ENCODE peak calls at places on chromosomes 16 and 17, in four cellular contexts. O is IMR-90, Y is mesendoderm, G is H1. Z is an unnamed sample.

GRCh38 chr17:82840431-82840831 is 609 bp upstream of the ZNF750 start:
- DNase-seq in O (no peak), G (no peak), Y (peak; percentile 28), Z (no peak)

GRCh38 chr17:50214986-50215730 is 13.7 kb upstream of the COL1A1 start:
- DNase-seq in O (no peak), Y (no peak), G (no peak), Z (no peak)

GRCh38 chr17:4696432-4696796 is 7.5 kb downstream of the PELP1 start:
- DNase-seq in O (no peak), G (no peak), Y (no peak), Z (no peak)

GRCh38 chr16:7148606-7149005 is 184.0 kb upstream of the RBFOX1 start:
- DNase-seq in O (no peak), G (no peak), Y (peak; percentile 33), Z (no peak)

GRCh38 chr16:77991701-77992100 is 30.6 kb upstream of the CLEC3A start:
- DNase-seq in G (no peak), Y (peak; percentile 33), O (no peak), Z (peak; percentile 77)

GRCh38 chr16:86747761-86748160 is 169.4 kb downstream of the FOXL1 start:
- DNase-seq in Y (no peak), O (no peak), G (no peak), Z (no peak)

GRCh38 chr17:60390881-60391418 is 983 bp downstream of the USP32 start:
- DNase-seq in Y (peak; percentile 45), G (no peak), O (peak; percentile 33), Z (no peak)

GRCh38 chr17:65523411-65523810 is 38.0 kb downstream of the AXIN2 start:
- DNase-seq in G (no peak), Y (no peak), O (peak; percentile 17), Z (no peak)

GRCh38 chr17:2500446-2500845 is 11.2 kb downstream of the METTL16 start:
- DNase-seq in O (peak; percentile 32), Y (no peak), G (no peak), Z (no peak)

GRCh38 chr17:5759501-5759925 is 175.2 kb upstream of the NLRP1 start:
- DNase-seq in O (no peak), G (no peak), Y (no peak), Z (no peak)

GRCh38 chr16:74726736-74727135 is 26.1 kb upstream of the MLKL start:
- DNase-seq in G (peak; percentile 58), Y (peak; percentile 81), O (no peak), Z (peak; percentile 72)

GRCh38 chr17:35621768-35622167 is 34.6 kb downstream of the AP2B1 start:
- DNase-seq in Y (no peak), G (no peak), O (no peak), Z (no peak)

GRCh38 chr16:85391769-85392583 is 221.1 kb upstream of the GSE1 start:
- DNase-seq in O (peak; percentile 17), G (no peak), Y (no peak), Z (no peak)

GRCh38 chr17:82897514-82898249 is 57.9 kb upstream of the ZNF750 start:
- DNase-seq in G (no peak), Y (no peak), O (no peak), Z (no peak)

GRCh38 chr17:80116276-80116922 is 15.0 kb downstream of the GAA start:
- DNase-seq in G (no peak), O (peak; percentile 69), Y (no peak), Z (peak; percentile 23)

GRCh38 chr17:47604268-47604927 is 45.3 kb upstream of the KPNB1 start:
- DNase-seq in Y (no peak), G (no peak), O (peak; percentile 85), Z (no peak)

GRCh38 chr16:18801197-18801972 is at the start of gene ARL6IP1:
- DNase-seq in G (peak; percentile 100), Y (peak; percentile 100), O (peak; percentile 99), Z (peak; percentile 99)

GRCh38 chr16:18804540-18804939 is 3.2 kb upstream of the ARL6IP1 start:
- DNase-seq in Y (peak; percentile 65), G (no peak), O (no peak), Z (peak; percentile 42)

GRCh38 chr16:18803569-18804462 is 2.5 kb upstream of the ARL6IP1 start:
- DNase-seq in Y (no peak), O (peak; percentile 42), G (no peak), Z (no peak)

GRCh38 chr16:18800674-18801196 is 614 bp downstream of the ARL6IP1 start:
- DNase-seq in G (no peak), Y (peak; percentile 44), O (no peak), Z (no peak)

DNA sequence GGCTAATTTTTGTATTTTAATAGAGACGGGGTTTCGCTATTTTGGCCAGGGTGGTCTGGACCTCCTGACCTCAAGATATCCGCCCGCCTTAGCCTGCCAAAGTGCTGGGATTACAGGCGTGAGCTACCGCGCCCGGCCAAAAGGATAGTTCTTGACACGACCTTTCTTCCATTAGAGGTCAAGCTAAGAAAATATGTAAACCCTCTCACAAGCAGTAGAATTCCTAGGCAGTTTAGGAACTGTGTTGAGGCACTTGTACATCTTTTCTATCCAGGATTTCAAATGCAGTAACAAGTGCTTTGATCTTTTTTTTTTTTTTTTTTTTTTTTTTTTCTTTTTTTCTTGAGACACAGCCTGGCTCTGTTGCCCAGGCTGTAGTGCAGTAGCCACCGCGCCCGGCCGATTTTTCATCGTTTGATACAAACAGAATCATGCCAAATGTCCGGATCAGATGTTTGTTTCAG is 1.4 kb upstream of the ARL6IP1 start:
- DNase-seq in Y (no peak), G (no peak), O (no peak), Z (no peak)
- H3K27ac ChIP-seq in Y (no peak overlapping the region), G (no peak overlapping the region), O (no peak overlapping the region), Z (no peak overlapping the region)

DNA sequence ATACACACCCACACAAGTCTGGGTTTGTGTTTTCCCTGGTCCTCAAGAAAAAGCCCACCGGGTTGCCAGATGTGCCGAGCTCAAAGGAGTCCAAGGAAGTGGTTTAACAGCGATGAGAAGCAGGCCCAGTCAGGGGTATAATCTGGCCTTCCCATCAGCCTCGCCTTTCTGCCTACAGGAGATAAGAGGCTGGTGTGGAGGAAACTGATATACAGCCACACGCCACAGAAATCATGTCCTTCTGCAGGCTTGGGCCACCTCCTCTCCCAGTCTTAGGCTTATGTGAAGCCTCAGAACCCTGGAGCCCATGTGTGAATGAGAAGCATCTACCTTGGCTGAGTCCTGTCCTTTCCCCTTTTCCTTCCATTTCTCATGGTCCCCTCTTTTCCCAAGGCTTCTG is 43.6 kb upstream of the MMP2 start:
- DNase-seq in Y (peak; percentile 5), O (no peak), G (no peak), Z (no peak)
- H3K56ac ChIP-seq in Y (no peak overlapping the region), O (no peak overlapping the region), G (no peak overlapping the region), Z (no peak overlapping the region)

GRCh38 chr17:71071041-71071440 is 901.7 kb downstream of the KCNJ2 start:
- DNase-seq in Y (no peak), O (no peak), G (no peak), Z (no peak)
- H3K27ac ChIP-seq in Y (no peak overlapping the region), O (no peak overlapping the region), G (no peak overlapping the region), Z (no peak overlapping the region)

GRCh38 chr16:10931977-10932632 is 10.2 kb downstream of the DEXI start:
- DNase-seq in Y (no peak), G (no peak), O (no peak), Z (no peak)
- H3K56ac ChIP-seq in Y (no peak overlapping the region), G (no peak overlapping the region), O (no peak overlapping the region), Z (no peak overlapping the region)

GRCh38 chr17:7882068-7882467 is 6.5 kb upstream of the CHD3 start:
- DNase-seq in O (no peak), G (no peak), Y (no peak), Z (peak; percentile 27)
- H3K27ac ChIP-seq in O (no peak overlapping the region), G (no peak overlapping the region), Y (no peak overlapping the region), Z (no peak overlapping the region)

Z was measured in H9.